ENCODE peak calls at places on chromosome 16, in five cellular contexts. P is CD8-positive, alpha-beta T cell; L is heart right ventricle; A is stomach; T is esophagus muscularis mucosa. F is an unnamed sample.

GRCh38 chr16:29974291-29975133 is 844 bp downstream of the TAOK2 start:
- DNase-seq in L (peak; percentile 71), A (no peak), T (no peak), P (peak; percentile 51), F (peak; percentile 22)

GRCh38 chr16:27789595-27790241 is 239.8 kb downstream of the KATNIP start:
- DNase-seq in T (no peak), L (no peak), A (no peak), P (no peak), F (no peak)

GRCh38 chr16:68367034-68367433 is 56.2 kb downstream of the PRMT7 start:
- DNase-seq in T (no peak), P (peak; percentile 42), A (peak; percentile 48), L (no peak), F (peak; percentile 51)

GRCh38 chr16:16025214-16025968 is 76.0 kb downstream of the ABCC1 start:
- DNase-seq in P (peak; percentile 41), A (no peak), L (peak; percentile 19), T (no peak), F (peak; percentile 23)

GRCh38 chr16:57982345-57982744 is 11.4 kb upstream of the CNGB1 start:
- DNase-seq in T (no peak), L (no peak), P (no peak), A (no peak), F (no peak)

GRCh38 chr16:84198401-84198800 is 7.4 kb downstream of the ADAD2 start:
- DNase-seq in A (no peak), L (no peak), P (no peak), T (no peak), F (no peak)

GRCh38 chr16:66254751-66255150 is 111.7 kb upstream of the CDH5 start:
- DNase-seq in L (no peak), A (no peak), P (no peak), T (no peak), F (no peak)

GRCh38 chr16:72673118-72673517 is 374.8 kb downstream of the ZFHX3 start:
- DNase-seq in L (no peak), A (no peak), P (no peak), T (no peak), F (no peak)

GRCh38 chr16:19203374-19203966 is 35.4 kb downstream of the SYT17 start:
- DNase-seq in A (peak; percentile 80), P (no peak), L (no peak), T (no peak), F (peak; percentile 86)

GRCh38 chr16:20415541-20415940 is 6.2 kb downstream of the ACSM5 start:
- DNase-seq in T (no peak), P (no peak), L (no peak), A (no peak), F (no peak)

GRCh38 chr16:4972938-4973587 is 14.9 kb downstream of the SEC14L5 start:
- DNase-seq in P (no peak), L (no peak), A (no peak), T (no peak), F (no peak)

GRCh38 chr16:14629612-14629918 is 495 bp downstream of the PARN start:
- DNase-seq in L (no peak), T (no peak), A (no peak), P (no peak), F (no peak)

GRCh38 chr16:4317471-4318170 is 1.8 kb downstream of the GLIS2 start:
- DNase-seq in P (no peak), T (no peak), L (no peak), A (no peak), F (peak; percentile 60)

GRCh38 chr16:58493756-58494431 is 6.0 kb upstream of the NDRG4 start:
- DNase-seq in P (no peak), A (no peak), T (no peak), L (no peak), F (no peak)

GRCh38 chr16:89367538-89368059 is 122.8 kb downstream of the ANKRD11 start:
- DNase-seq in T (no peak), P (no peak), A (no peak), L (no peak), F (peak; percentile 46)

GRCh38 chr16:89365044-89365467 is 125.3 kb downstream of the ANKRD11 start:
- DNase-seq in A (no peak), L (no peak), T (no peak), P (no peak), F (no peak)

GRCh38 chr16:89366561-89367537 is 123.5 kb downstream of the ANKRD11 start:
- DNase-seq in P (no peak), T (no peak), L (no peak), A (no peak), F (peak; percentile 27)

GRCh38 chr16:89364603-89365002 is 125.8 kb downstream of the ANKRD11 start:
- DNase-seq in L (no peak), P (no peak), T (no peak), A (peak; percentile 74), F (no peak)

GRCh38 chr16:89365996-89366395 is 124.4 kb downstream of the ANKRD11 start:
- DNase-seq in A (no peak), L (no peak), T (no peak), P (no peak), F (no peak)
- H3K4me1 ChIP-seq in A (peaks cover 98% of the 10 kb centered on the region), L (peaks cover 87% of the 10 kb centered on the region), T (peaks cover 78% of the 10 kb centered on the region), P (peaks cover 75% of the 10 kb centered on the region), F (peaks cover 68% of the 10 kb centered on the region)

GRCh38 chr16:70432304-70432799 is 6.5 kb downstream of the ST3GAL2 start:
- DNase-seq in T (no peak), L (no peak), A (no peak), P (no peak), F (no peak)
- H3K4me1 ChIP-seq in T (peaks cover 90% of the 10 kb centered on the region), L (peaks cover 100% of the 10 kb centered on the region), A (peaks cover 98% of the 10 kb centered on the region), P (peaks cover 79% of the 10 kb centered on the region), F (peaks cover 88% of the 10 kb centered on the region)

GRCh38 chr16:87375426-87376135 is 8.0 kb downstream of the FBXO31 start:
- DNase-seq in L (no peak), P (no peak), A (no peak), T (no peak), F (no peak)
- H3K4me1 ChIP-seq in L (peaks cover 55% of the 10 kb centered on the region), P (peaks cover 13% of the 10 kb centered on the region), A (peaks cover 57% of the 10 kb centered on the region), T (peaks cover 62% of the 10 kb centered on the region), F (peaks cover 11% of the 10 kb centered on the region)

GRCh38 chr16:85613609-85614337 is 651 bp downstream of the GSE1 start:
- DNase-seq in L (peak; percentile 81), A (peak; percentile 55), T (no peak), P (peak; percentile 38), F (peak; percentile 80)
- H3K4me1 ChIP-seq in L (peaks cover 78% of the 10 kb centered on the region), A (peaks cover 100% of the 10 kb centered on the region), T (peaks cover 62% of the 10 kb centered on the region), P (peaks cover 58% of the 10 kb centered on the region), F (peaks cover 65% of the 10 kb centered on the region)

GRCh38 chr16:89430436-89431157 is 59.8 kb downstream of the ANKRD11 start:
- DNase-seq in L (no peak), P (no peak), A (no peak), T (no peak), F (no peak)
- H3K4me1 ChIP-seq in L (peaks cover 68% of the 10 kb centered on the region), P (peaks cover 71% of the 10 kb centered on the region), A (peaks cover 72% of the 10 kb centered on the region), T (peaks cover 49% of the 10 kb centered on the region), F (peaks cover 22% of the 10 kb centered on the region)